ENCODE peak calls at places on chromosomes 5 and 9, in five cellular contexts. M, F, B, W and N are unnamed samples.

GRCh38 chr9:73093740-73094379 is 57.8 kb upstream of the ANXA1 start:
- DNase-seq in M (no peak), F (no peak), B (no peak), W (no peak), N (no peak)

GRCh38 chr9:113525831-113526230 is 62.3 kb downstream of the RGS3 start:
- DNase-seq in M (no peak), F (no peak), B (no peak), W (no peak), N (peak)

GRCh38 chr5:34529581-34530331 is 126.4 kb upstream of the RAI14 start:
- DNase-seq in M (peak), F (no peak), B (no peak), W (no peak), N (no peak)

GRCh38 chr5:73701566-73701965 is 75.6 kb downstream of the ARHGEF28 start:
- DNase-seq in M (no peak), F (no peak), B (no peak), W (no peak), N (no peak)

GRCh38 chr5:38835887-38836286 is 9.9 kb upstream of the OSMR start:
- DNase-seq in M (no peak), F (no peak), B (no peak), W (no peak), N (no peak)

GRCh38 chr5:91042225-91042624 is 340.9 kb downstream of the ARRDC3 start:
- DNase-seq in M (no peak), F (no peak), B (no peak), W (no peak), N (no peak)

GRCh38 chr5:172830876-172831662 is 3.0 kb upstream of the ERGIC1 start:
- DNase-seq in M (no peak), F (no peak), B (no peak), W (no peak), N (no peak)

GRCh38 chr9:17630531-17630949 is 51.7 kb downstream of the SH3GL2 start:
- DNase-seq in M (no peak), F (no peak), B (no peak), W (no peak), N (no peak)

GRCh38 chr9:134162212-134162775 is 2.1 kb downstream of the RNU6ATAC start:
- DNase-seq in M (no peak), F (no peak), B (no peak), W (no peak), N (no peak)

GRCh38 chr5:138054863-138055558 is 22.1 kb upstream of the FAM13B start:
- DNase-seq in M (no peak), F (no peak), B (no peak), W (no peak), N (no peak)

GRCh38 chr5:79837707-79838620 is 148.3 kb downstream of the CMYA5 start:
- DNase-seq in M (peak), F (no peak), B (no peak), W (no peak), N (no peak)

GRCh38 chr5:72209515-72210115 is 102.3 kb downstream of the MAP1B start:
- DNase-seq in M (peak), F (no peak), B (no peak), W (no peak), N (no peak)

GRCh38 chr9:100277166-100277979 is 75.4 kb downstream of the TEX10 start:
- DNase-seq in M (no peak), F (no peak), B (no peak), W (no peak), N (no peak)

GRCh38 chr9:93725382-93725781 is 149.0 kb downstream of the PHF2 start:
- DNase-seq in M (no peak), F (no peak), B (no peak), W (no peak), N (no peak)

GRCh38 chr9:38432922-38433510 is 8.8 kb upstream of the IGFBPL1 start:
- DNase-seq in M (no peak), F (no peak), B (peak), W (no peak), N (no peak)

GRCh38 chr5:171437286-171437821 is 17.9 kb downstream of the FGF18 start:
- DNase-seq in M (no peak), F (no peak), B (no peak), W (no peak), N (no peak)

GRCh38 chr9:81871695-81872094 is 56.5 kb upstream of the SPATA31D4 start:
- DNase-seq in M (no peak), F (no peak), B (no peak), W (no peak), N (no peak)

GRCh38 chr5:122311400-122311887 is 593 bp upstream of the SNCAIP start:
- DNase-seq in M (no peak), F (peak), B (no peak), W (no peak), N (no peak)
- H3K4me3 ChIP-seq in M (peak), F (peak), B (peak), W (peak), N (peak)

DNA sequence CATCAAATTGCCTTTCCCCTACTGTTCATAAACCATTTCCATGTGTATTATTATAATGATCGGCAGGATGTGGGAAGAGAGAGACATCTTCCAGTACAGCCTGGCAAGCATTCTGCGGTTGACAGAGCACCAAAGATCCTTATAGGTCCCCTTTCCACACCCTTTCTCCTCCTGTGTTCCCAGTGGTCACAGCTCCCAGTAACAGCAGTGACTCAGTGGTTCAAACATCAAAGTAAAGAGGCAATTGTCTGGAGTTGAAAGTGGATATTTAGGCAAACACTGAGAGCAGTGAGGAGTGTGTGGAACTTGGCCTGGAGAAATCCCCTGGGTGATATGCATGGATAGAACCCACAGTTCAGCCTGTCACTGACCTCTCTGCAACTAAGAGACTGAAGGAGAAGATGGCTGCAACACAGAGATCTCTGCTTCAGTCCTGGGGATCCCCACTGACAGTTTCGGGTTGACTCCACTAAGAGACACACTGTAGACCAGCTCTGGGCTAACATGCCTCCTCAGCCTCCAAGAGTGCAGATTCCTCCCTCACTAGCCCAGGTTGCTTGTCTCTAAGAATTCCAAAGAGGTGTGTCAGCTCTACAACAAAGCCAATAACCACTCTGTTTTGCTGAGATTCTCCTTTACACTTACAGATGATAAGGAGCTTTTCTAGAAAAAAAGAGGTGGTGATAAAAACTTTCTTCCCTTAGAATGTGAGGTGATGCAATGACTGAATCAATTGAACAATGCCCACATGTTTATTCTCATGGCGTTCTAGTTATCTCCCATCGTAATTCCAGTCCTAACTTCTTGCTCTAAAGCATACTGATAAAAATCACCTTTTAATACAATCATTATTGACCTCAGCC is 94.4 kb upstream of the IL6ST start:
- DNase-seq in M (no peak), F (no peak), B (no peak), W (no peak), N (no peak)
- H3K27ac ChIP-seq in M (no peak), F (no peak), B (no peak), W (no peak), N (no peak)

DNA sequence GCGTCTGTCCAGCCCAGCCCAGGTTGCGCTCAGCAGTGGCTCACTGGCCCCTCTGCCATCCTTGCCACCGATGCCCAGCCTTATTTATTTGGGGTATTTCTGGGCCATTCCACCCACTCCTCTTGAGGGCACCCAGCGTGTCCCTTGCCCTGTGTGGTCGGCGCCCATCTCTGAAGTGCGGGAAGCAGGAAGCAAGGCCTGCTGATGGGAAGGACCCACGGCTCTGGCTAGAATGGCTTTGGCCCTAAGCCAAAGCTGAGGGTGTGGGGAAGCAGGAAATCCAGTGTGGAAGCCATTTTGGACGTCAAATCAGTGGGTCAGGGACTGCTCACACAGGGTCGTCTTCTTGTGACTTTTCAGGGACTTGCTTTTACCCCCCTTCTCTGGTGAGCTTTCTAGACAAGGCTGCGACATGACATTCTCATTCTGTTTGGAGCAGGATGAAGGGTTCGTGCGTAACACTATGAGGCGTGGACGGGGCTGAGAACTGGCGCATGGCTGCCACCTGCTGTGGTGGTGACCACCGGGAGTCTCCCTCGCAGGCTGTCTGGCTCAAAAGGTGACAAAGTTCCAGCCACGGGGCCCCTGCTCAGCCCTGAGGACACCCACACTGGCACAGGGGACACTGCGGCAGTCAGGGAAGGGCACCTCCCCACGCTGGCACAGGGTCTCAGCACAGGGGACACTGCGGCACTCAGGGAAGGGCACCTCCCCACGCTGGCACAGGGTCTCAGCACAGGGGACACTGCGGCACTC is 50.7 kb upstream of the NKD2 start:
- DNase-seq in M (no peak), F (no peak), B (no peak), W (no peak), N (no peak)
- TF ChIP-seq POLR2AphosphoS5 in M (no peak), F (no peak), B (no peak), W (no peak), N (no peak)

DNA sequence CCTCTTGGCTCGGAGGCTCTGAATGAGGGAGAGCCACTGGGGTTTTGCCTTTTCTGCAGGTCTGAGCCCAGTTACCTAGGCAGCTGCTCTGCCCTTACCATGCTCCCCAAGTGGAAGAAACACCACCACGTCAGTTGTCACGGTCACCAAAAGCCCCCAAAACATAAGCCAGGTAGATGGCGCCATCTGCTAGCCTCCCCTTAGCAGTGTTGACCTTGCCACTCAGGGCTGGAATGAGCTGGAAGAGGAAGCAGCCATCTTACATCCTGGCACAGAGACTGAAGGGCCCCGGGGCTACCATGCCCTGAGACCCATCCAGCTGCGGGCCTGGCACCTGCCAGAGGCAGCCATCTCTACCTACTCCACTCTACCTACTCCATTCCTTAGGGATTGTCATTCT is 7.4 kb downstream of the ZER1 start:
- DNase-seq in M (no peak), F (no peak), B (no peak), W (no peak), N (no peak)
- H3K4me3 ChIP-seq in M (no peak), F (no peak), B (no peak), W (no peak), N (no peak)

DNA sequence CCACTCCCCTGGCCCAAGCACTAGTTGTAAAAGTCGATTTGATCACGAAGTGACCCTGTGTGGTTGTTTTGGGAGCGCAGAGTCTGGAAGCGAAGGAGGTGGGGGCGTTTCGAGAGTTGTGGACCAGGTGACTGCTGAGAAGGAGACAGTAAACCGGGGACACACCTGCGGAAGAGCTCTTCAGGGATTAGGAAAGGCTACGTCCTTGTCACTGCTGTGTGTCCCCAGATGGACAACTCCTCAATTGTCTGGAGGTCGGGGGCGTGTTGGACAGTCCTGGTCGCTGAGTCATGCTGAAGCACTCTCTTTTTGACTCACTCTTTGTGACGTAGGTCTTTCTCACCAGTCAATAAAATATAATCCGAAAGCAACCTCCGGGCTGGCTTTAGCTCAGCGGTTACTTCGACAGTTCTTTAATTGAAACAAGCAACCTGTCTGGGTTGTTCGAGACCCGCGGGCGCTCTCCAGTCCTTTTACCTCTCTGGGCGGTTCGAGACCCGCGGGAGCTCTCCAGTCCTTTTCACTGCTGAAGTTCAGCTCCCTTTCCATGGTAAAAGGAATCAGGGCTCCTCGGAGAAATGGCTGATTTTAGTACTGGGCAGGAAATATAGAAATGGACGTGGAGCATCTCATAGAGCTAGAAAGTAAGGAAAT is 10.8 kb downstream of the ZMAT2 start:
- DNase-seq in M (peak), F (peak), B (peak), W (peak), N (peak)
- H3K27ac ChIP-seq in M (peak), F (peak), B (peak), W (peak), N (peak)

GRCh38 chr5:168885324-168886120 is 306.4 kb upstream of the PANK3 start:
- DNase-seq in M (no peak), F (no peak), B (no peak), W (no peak), N (no peak)
- TF ChIP-seq POLR2AphosphoS5 in M (no peak), F (no peak), B (no peak), W (no peak), N (no peak)

GRCh38 chr5:136155078-136155477 is 22.4 kb downstream of the SMAD5 start:
- DNase-seq in M (no peak), F (no peak), B (no peak), W (no peak), N (no peak)
- H3K4me3 ChIP-seq in M (no peak), F (no peak), B (no peak), W (no peak), N (no peak)

GRCh38 chr9:77793909-77794308 is 145.8 kb upstream of the GNA14 start:
- DNase-seq in M (no peak), F (no peak), B (peak), W (no peak), N (no peak)
- H3K27ac ChIP-seq in M (no peak), F (peak), B (no peak), W (peak), N (no peak)

DNA sequence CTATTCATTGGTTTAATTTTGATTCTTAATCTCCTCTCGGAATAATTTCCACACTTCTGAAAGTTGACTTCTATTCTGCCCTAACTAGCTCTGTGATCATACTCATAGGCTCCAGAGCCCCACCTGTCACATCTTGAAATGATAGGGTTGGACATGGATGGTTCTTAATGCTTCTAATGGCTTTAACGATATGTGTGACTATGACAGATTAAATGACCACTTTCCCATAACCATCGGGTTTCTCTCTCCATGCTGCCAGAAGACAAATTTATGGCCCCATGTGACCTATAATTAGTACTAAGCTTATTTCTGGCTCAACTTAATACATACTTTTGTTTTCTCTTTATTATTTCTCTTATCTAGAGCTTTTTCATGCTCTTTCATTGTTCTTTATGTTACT is 251.1 kb upstream of the TUT7 start:
- DNase-seq in M (no peak), F (no peak), B (no peak), W (no peak), N (no peak)
- TF ChIP-seq POLR2AphosphoS5 in M (no peak), F (no peak), B (no peak), W (no peak), N (no peak)

GRCh38 chr9:126915846-126916543 is 1.4 kb downstream of the RALGPS1 start:
- DNase-seq in M (no peak), F (no peak), B (no peak), W (peak), N (peak)
- H3K4me3 ChIP-seq in M (peak), F (peak), B (peak), W (peak), N (peak)